ENCODE peak calls at places on chromosomes 7 and 10, in five cellular contexts. One of them, this sample, is unnamed.
A peak's percentile ranks its signal among the peaks of the same experiment; 100 is the strongest.

GRCh38 chr7:33534830-33535229 is 370.5 kb upstream of the BMPER start:
- DNase-seq in NCI-H2081: no peak
- DNase-seq in Daoy: no peak
- DNase-seq in dermis microvascular lymphatic vessel endothelial cell: no peak
- DNase-seq in thoracic aorta: no peak
- DNase-seq in this sample: no peak

GRCh38 chr7:129013048-129013721 is 41.7 kb downstream of the TNPO3 start:
- DNase-seq in NCI-H2081: no peak
- DNase-seq in Daoy: no peak
- DNase-seq in thoracic aorta: no peak
- DNase-seq in dermis microvascular lymphatic vessel endothelial cell: no peak
- DNase-seq in this sample: no peak

GRCh38 chr7:32298403-32299132 is 191.6 kb downstream of the LSM5 start:
- DNase-seq in dermis microvascular lymphatic vessel endothelial cell: no peak
- DNase-seq in NCI-H2081: peak; percentile 30
- DNase-seq in Daoy: peak; percentile 60
- DNase-seq in thoracic aorta: no peak
- DNase-seq in this sample: peak; percentile 49

GRCh38 chr10:44478040-44478439 is 93.1 kb upstream of the CXCL12 start:
- DNase-seq in Daoy: no peak
- DNase-seq in dermis microvascular lymphatic vessel endothelial cell: no peak
- DNase-seq in thoracic aorta: no peak
- DNase-seq in NCI-H2081: no peak
- DNase-seq in this sample: no peak

GRCh38 chr10:71396714-71397339 is at the start of gene CDH23:
- DNase-seq in dermis microvascular lymphatic vessel endothelial cell: no peak
- DNase-seq in NCI-H2081: no peak
- DNase-seq in thoracic aorta: no peak
- DNase-seq in Daoy: peak; percentile 50
- DNase-seq in this sample: no peak

GRCh38 chr10:119237722-119238436 is 30.5 kb downstream of the GRK5 start:
- DNase-seq in dermis microvascular lymphatic vessel endothelial cell: peak; percentile 52
- DNase-seq in Daoy: no peak
- DNase-seq in NCI-H2081: no peak
- DNase-seq in thoracic aorta: no peak
- DNase-seq in this sample: no peak

GRCh38 chr10:14477408-14477710 is 146.6 kb upstream of the FRMD4A start:
- DNase-seq in Daoy: no peak
- DNase-seq in dermis microvascular lymphatic vessel endothelial cell: no peak
- DNase-seq in thoracic aorta: no peak
- DNase-seq in NCI-H2081: no peak
- DNase-seq in this sample: no peak

GRCh38 chr10:78664929-78665525 is 403.7 kb upstream of the ZMIZ1 start:
- DNase-seq in NCI-H2081: no peak
- DNase-seq in thoracic aorta: no peak
- DNase-seq in dermis microvascular lymphatic vessel endothelial cell: peak; percentile 24
- DNase-seq in Daoy: no peak
- DNase-seq in this sample: no peak

GRCh38 chr10:131673396-131673795 is 227.4 kb upstream of the PPP2R2D start:
- DNase-seq in NCI-H2081: no peak
- DNase-seq in thoracic aorta: no peak
- DNase-seq in Daoy: no peak
- DNase-seq in dermis microvascular lymphatic vessel endothelial cell: no peak
- DNase-seq in this sample: no peak

GRCh38 chr7:155459133-155459866 is 1.4 kb downstream of the EN2 start:
- DNase-seq in Daoy: peak; percentile 57
- DNase-seq in dermis microvascular lymphatic vessel endothelial cell: no peak
- DNase-seq in thoracic aorta: no peak
- DNase-seq in NCI-H2081: no peak
- DNase-seq in this sample: no peak

GRCh38 chr10:49611815-49612512 is 1.9 kb downstream of the SLC18A3 start:
- DNase-seq in dermis microvascular lymphatic vessel endothelial cell: no peak
- DNase-seq in NCI-H2081: no peak
- DNase-seq in thoracic aorta: no peak
- DNase-seq in Daoy: no peak
- DNase-seq in this sample: no peak

GRCh38 chr10:59337254-59337653 is 25.1 kb downstream of the FAM13C start:
- DNase-seq in dermis microvascular lymphatic vessel endothelial cell: peak; percentile 31
- DNase-seq in Daoy: no peak
- DNase-seq in thoracic aorta: peak; percentile 5
- DNase-seq in NCI-H2081: peak; percentile 7
- DNase-seq in this sample: peak; percentile 41

GRCh38 chr7:158396982-158397862 is 190.4 kb downstream of the PTPRN2 start:
- DNase-seq in dermis microvascular lymphatic vessel endothelial cell: no peak
- DNase-seq in thoracic aorta: no peak
- DNase-seq in NCI-H2081: no peak
- DNase-seq in Daoy: no peak
- DNase-seq in this sample: no peak

GRCh38 chr7:26368542-26368941 is 76.9 kb downstream of the SNX10 start:
- DNase-seq in Daoy: no peak
- DNase-seq in dermis microvascular lymphatic vessel endothelial cell: no peak
- DNase-seq in thoracic aorta: no peak
- DNase-seq in NCI-H2081: peak; percentile 31
- DNase-seq in this sample: no peak

GRCh38 chr7:73992104-73992562 is 35.8 kb upstream of the ELN start:
- DNase-seq in dermis microvascular lymphatic vessel endothelial cell: no peak
- DNase-seq in NCI-H2081: no peak
- DNase-seq in Daoy: peak; percentile 65
- DNase-seq in thoracic aorta: peak; percentile 68
- DNase-seq in this sample: peak; percentile 67

GRCh38 chr10:99523251-99523773 is 9.4 kb upstream of the NKX2-3 start:
- DNase-seq in thoracic aorta: no peak
- DNase-seq in dermis microvascular lymphatic vessel endothelial cell: no peak
- DNase-seq in Daoy: no peak
- DNase-seq in NCI-H2081: no peak
- DNase-seq in this sample: no peak

GRCh38 chr7:74175270-74175803 is 1.2 kb downstream of the EIF4H start:
- DNase-seq in thoracic aorta: no peak
- DNase-seq in NCI-H2081: no peak
- DNase-seq in Daoy: no peak
- DNase-seq in dermis microvascular lymphatic vessel endothelial cell: no peak
- DNase-seq in this sample: no peak

GRCh38 chr7:90595801-90596683 is at the start of gene CDK14:
- DNase-seq in Daoy: peak; percentile 81
- DNase-seq in NCI-H2081: peak; percentile 69
- DNase-seq in dermis microvascular lymphatic vessel endothelial cell: no peak
- DNase-seq in thoracic aorta: peak; percentile 45
- DNase-seq in this sample: peak; percentile 70

GRCh38 chr10:118823256-118823907 is 68.6 kb upstream of the CACUL1 start:
- DNase-seq in NCI-H2081: no peak
- DNase-seq in thoracic aorta: no peak
- DNase-seq in dermis microvascular lymphatic vessel endothelial cell: no peak
- DNase-seq in Daoy: no peak
- DNase-seq in this sample: peak; percentile 1

GRCh38 chr10:97016728-97017473 is 168.9 kb downstream of the SLIT1 start:
- DNase-seq in dermis microvascular lymphatic vessel endothelial cell: no peak
- DNase-seq in thoracic aorta: no peak
- DNase-seq in Daoy: peak; percentile 56
- DNase-seq in NCI-H2081: no peak
- DNase-seq in this sample: no peak

GRCh38 chr7:36283711-36284130 is 105.9 kb upstream of the ANLN start:
- DNase-seq in Daoy: no peak
- DNase-seq in NCI-H2081: no peak
- DNase-seq in dermis microvascular lymphatic vessel endothelial cell: no peak
- DNase-seq in thoracic aorta: no peak
- DNase-seq in this sample: no peak

GRCh38 chr7:139914861-139915300 is 85.8 kb downstream of the TBXAS1 start:
- DNase-seq in Daoy: no peak
- DNase-seq in NCI-H2081: no peak
- DNase-seq in thoracic aorta: no peak
- DNase-seq in dermis microvascular lymphatic vessel endothelial cell: no peak
- DNase-seq in this sample: no peak

GRCh38 chr7:83517026-83517700 is 131.8 kb downstream of the SEMA3E start:
- DNase-seq in dermis microvascular lymphatic vessel endothelial cell: no peak
- DNase-seq in thoracic aorta: no peak
- DNase-seq in Daoy: no peak
- DNase-seq in NCI-H2081: no peak
- DNase-seq in this sample: no peak

GRCh38 chr10:103572597-103573321 is 79.3 kb downstream of the NEURL1 start:
- DNase-seq in thoracic aorta: no peak
- DNase-seq in dermis microvascular lymphatic vessel endothelial cell: no peak
- DNase-seq in Daoy: no peak
- DNase-seq in NCI-H2081: no peak
- DNase-seq in this sample: no peak

GRCh38 chr10:100333821-100334469 is 3.9 kb upstream of the PKD2L1 start:
- DNase-seq in NCI-H2081: no peak
- DNase-seq in dermis microvascular lymphatic vessel endothelial cell: no peak
- DNase-seq in Daoy: no peak
- DNase-seq in thoracic aorta: no peak
- DNase-seq in this sample: no peak

GRCh38 chr10:26566525-26567348 is 128.6 kb downstream of the APBB1IP start:
- DNase-seq in dermis microvascular lymphatic vessel endothelial cell: no peak
- DNase-seq in thoracic aorta: no peak
- DNase-seq in NCI-H2081: peak; percentile 20
- DNase-seq in Daoy: peak; percentile 51
- DNase-seq in this sample: no peak

GRCh38 chr10:89001024-89001423 is 10.4 kb downstream of the FAS start:
- DNase-seq in thoracic aorta: no peak
- DNase-seq in Daoy: no peak
- DNase-seq in NCI-H2081: no peak
- DNase-seq in dermis microvascular lymphatic vessel endothelial cell: no peak
- DNase-seq in this sample: no peak

GRCh38 chr10:97731346-97732051 is 5.4 kb upstream of the ZFYVE27 start:
- DNase-seq in Daoy: peak; percentile 71
- DNase-seq in NCI-H2081: peak; percentile 60
- DNase-seq in dermis microvascular lymphatic vessel endothelial cell: peak; percentile 68
- DNase-seq in thoracic aorta: no peak
- DNase-seq in this sample: no peak

GRCh38 chr10:132361581-132362101 is 29.6 kb downstream of the LRRC27 start:
- DNase-seq in dermis microvascular lymphatic vessel endothelial cell: no peak
- DNase-seq in thoracic aorta: no peak
- DNase-seq in Daoy: no peak
- DNase-seq in NCI-H2081: no peak
- DNase-seq in this sample: no peak

GRCh38 chr10:30378607-30379006 is 29.5 kb upstream of the MTPAP start:
- DNase-seq in NCI-H2081: no peak
- DNase-seq in dermis microvascular lymphatic vessel endothelial cell: no peak
- DNase-seq in thoracic aorta: no peak
- DNase-seq in Daoy: no peak
- DNase-seq in this sample: no peak

GRCh38 chr7:134339475-134339874 is 22.7 kb upstream of the SLC35B4 start:
- DNase-seq in thoracic aorta: no peak
- DNase-seq in NCI-H2081: no peak
- DNase-seq in Daoy: no peak
- DNase-seq in dermis microvascular lymphatic vessel endothelial cell: no peak
- DNase-seq in this sample: no peak

GRCh38 chr7:102030696-102031095 is 213.3 kb downstream of the CUX1 start:
- DNase-seq in Daoy: no peak
- DNase-seq in dermis microvascular lymphatic vessel endothelial cell: no peak
- DNase-seq in thoracic aorta: no peak
- DNase-seq in NCI-H2081: no peak
- DNase-seq in this sample: no peak

GRCh38 chr10:70222340-70222794 is 10.9 kb downstream of the PPA1 start:
- DNase-seq in Daoy: peak; percentile 21
- DNase-seq in dermis microvascular lymphatic vessel endothelial cell: no peak
- DNase-seq in NCI-H2081: no peak
- DNase-seq in thoracic aorta: no peak
- DNase-seq in this sample: no peak

GRCh38 chr7:113464096-113464855 is 345.9 kb upstream of the SMIM30 start:
- DNase-seq in Daoy: no peak
- DNase-seq in NCI-H2081: no peak
- DNase-seq in dermis microvascular lymphatic vessel endothelial cell: no peak
- DNase-seq in thoracic aorta: no peak
- DNase-seq in this sample: no peak

GRCh38 chr10:86400705-86401587 is 34.4 kb upstream of the GRID1 start:
- DNase-seq in thoracic aorta: no peak
- DNase-seq in NCI-H2081: no peak
- DNase-seq in dermis microvascular lymphatic vessel endothelial cell: no peak
- DNase-seq in Daoy: peak; percentile 42
- DNase-seq in this sample: no peak

This sample was measured in mesothelial cell of epicardium.